ENCODE peak calls at places on chromosomes 5 and 9, in eight cellular contexts. D is AG09309, V is NCI-H1105 treated with DMSO at 0.1 percent for 48 hours, N is ureter, G is GM12892, S is GM10248, X is OCI-M1, E is tibial nerve. B is an unnamed sample.
A peak's percentile ranks its signal among the peaks of the same experiment; 100 is the strongest.

GRCh38 chr5:143534764-143535159 is 131.3 kb upstream of the NR3C1 start:
- DNase-seq in D (no peak), V (no peak), N (no peak), G (no peak), S (no peak), X (no peak), E (no peak), B (no peak)

GRCh38 chr5:167587768-167588167 is 703.7 kb upstream of the WWC1 start:
- DNase-seq in D (no peak), V (peak; percentile 3), N (no peak), G (no peak), S (no peak), X (peak; percentile 7), E (no peak), B (no peak)

GRCh38 chr5:157816682-157817268 is 42.2 kb downstream of the CLINT1 start:
- DNase-seq in D (no peak), V (peak; percentile 2), N (no peak), G (no peak), S (no peak), X (peak; percentile 50), E (no peak), B (no peak)

GRCh38 chr5:72486371-72486770 is 20.8 kb downstream of the ZNF366 start:
- DNase-seq in D (peak; percentile 75), V (no peak), N (no peak), G (no peak), S (no peak), X (no peak), E (no peak), B (no peak)

GRCh38 chr9:93994132-93994531 is 39.0 kb upstream of the BARX1 start:
- DNase-seq in D (no peak), V (no peak), N (no peak), G (no peak), S (no peak), X (no peak), E (no peak), B (no peak)

GRCh38 chr5:151005187-151005974 is 15.0 kb upstream of the GPX3 start:
- DNase-seq in D (no peak), V (no peak), N (peak; percentile 61), G (no peak), S (no peak), X (no peak), E (peak; percentile 68), B (no peak)

GRCh38 chr5:156755421-156756087 is 94.5 kb upstream of the PPP1R2B start:
- DNase-seq in D (no peak), V (no peak), N (no peak), G (no peak), S (no peak), X (no peak), E (no peak), B (no peak)

GRCh38 chr5:178439411-178440162 is 150.6 kb downstream of the COL23A1 start:
- DNase-seq in D (no peak), V (no peak), N (no peak), G (no peak), S (no peak), X (no peak), E (no peak), B (no peak)

GRCh38 chr9:20331095-20331685 is 291.1 kb downstream of the MLLT3 start:
- DNase-seq in D (no peak), V (no peak), N (no peak), G (no peak), S (no peak), X (no peak), E (no peak), B (no peak)

GRCh38 chr5:96584712-96585111 is 77.5 kb upstream of the CAST start:
- DNase-seq in D (no peak), V (no peak), N (no peak), G (no peak), S (no peak), X (no peak), E (no peak), B (no peak)

GRCh38 chr5:1524481-1524798 is 680 bp upstream of the LPCAT1 start:
- DNase-seq in D (no peak), V (no peak), N (no peak), G (no peak), S (no peak), X (no peak), E (no peak), B (no peak)

GRCh38 chr5:2750026-2750757 is 1.3 kb downstream of the IRX2 start:
- DNase-seq in D (no peak), V (peak; percentile 32), N (no peak), G (no peak), S (no peak), X (no peak), E (no peak), B (no peak)

GRCh38 chr9:98429613-98430012 is 174.2 kb upstream of the TBC1D2 start:
- DNase-seq in D (peak; percentile 63), V (no peak), N (no peak), G (no peak), S (no peak), X (peak; percentile 65), E (no peak), B (peak; percentile 55)

GRCh38 chr9:117487555-117488175 is 72.8 kb upstream of the ASTN2 start:
- DNase-seq in D (no peak), V (peak; percentile 91), N (peak; percentile 75), G (peak; percentile 50), S (peak; percentile 65), X (peak; percentile 79), E (peak; percentile 40), B (no peak)

GRCh38 chr5:160601045-160601444 is 179.4 kb downstream of the PTTG1 start:
- DNase-seq in D (no peak), V (no peak), N (no peak), G (no peak), S (no peak), X (no peak), E (no peak), B (no peak)

GRCh38 chr9:36204906-36205547 is 14.3 kb downstream of the CLTA start:
- DNase-seq in D (no peak), V (no peak), N (no peak), G (no peak), S (no peak), X (no peak), E (no peak), B (no peak)

GRCh38 chr9:123389070-123389469 is 33.1 kb downstream of the CRB2 start:
- DNase-seq in D (no peak), V (no peak), N (no peak), G (no peak), S (no peak), X (no peak), E (no peak), B (no peak)

GRCh38 chr9:130681769-130682489 is 11.7 kb upstream of the EXOSC2 start:
- DNase-seq in D (no peak), V (peak; percentile 20), N (no peak), G (no peak), S (peak; percentile 61), X (peak; percentile 45), E (no peak), B (no peak)

GRCh38 chr9:35340046-35340445 is 149.9 kb upstream of the RUSC2 start:
- DNase-seq in D (no peak), V (no peak), N (no peak), G (no peak), S (no peak), X (no peak), E (no peak), B (no peak)

GRCh38 chr5:51395666-51396356 is 12.6 kb downstream of the ISL1 start:
- DNase-seq in D (no peak), V (peak; percentile 83), N (no peak), G (no peak), S (no peak), X (no peak), E (no peak), B (no peak)

GRCh38 chr5:132281856-132282614 is 12.2 kb upstream of the SLC22A4 start:
- DNase-seq in D (no peak), V (no peak), N (peak; percentile 34), G (no peak), S (no peak), X (no peak), E (no peak), B (no peak)

GRCh38 chr9:28163619-28164018 is 590.3 kb upstream of the C9orf72 start:
- DNase-seq in D (no peak), V (peak; percentile 78), N (no peak), G (no peak), S (no peak), X (no peak), E (no peak), B (no peak)

GRCh38 chr9:92970467-92970923 is 23.2 kb downstream of the FGD3 start:
- DNase-seq in D (no peak), V (no peak), N (peak; percentile 13), G (no peak), S (peak; percentile 17), X (no peak), E (no peak), B (no peak)

GRCh38 chr9:35933525-35934067 is 24.3 kb downstream of the SPAAR start:
- DNase-seq in D (no peak), V (no peak), N (no peak), G (no peak), S (no peak), X (no peak), E (no peak), B (no peak)

B was measured in AG04449.